ENCODE peak calls at places on chromosomes 11 and 22, in ten cellular contexts. G, X, H, P, A, Y, M, W, L and E are unnamed samples.

GRCh38 chr11:83611616-83612015 is 325.4 kb upstream of the CCDC90B start:
- DNase-seq in H (no peak), L (no peak), M (peak; percentile 2), Y (no peak), A (no peak), W (no peak), G (no peak), X (no peak), P (no peak), E (no peak)

GRCh38 chr22:30591191-30591587 is 521 bp downstream of the PES1 start:
- DNase-seq in M (no peak), H (no peak), X (peak; percentile 82), P (peak; percentile 27), L (no peak), Y (no peak), G (no peak), A (no peak), W (peak; percentile 31), E (no peak)

GRCh38 chr11:100878474-100878873 is 191.4 kb downstream of the ARHGAP42 start:
- DNase-seq in G (no peak), L (no peak), W (peak; percentile 79), H (no peak), A (no peak), X (peak; percentile 60), Y (no peak), M (no peak), P (peak; percentile 48), E (no peak)

GRCh38 chr22:45562537-45563361 is 60.1 kb downstream of the FBLN1 start:
- DNase-seq in G (no peak), W (no peak), H (no peak), X (no peak), A (peak; percentile 15), P (no peak), M (no peak), L (no peak), Y (no peak), E (no peak)

GRCh38 chr11:33712436-33712835 is 11.8 kb upstream of the C11orf91 start:
- DNase-seq in H (no peak), G (no peak), X (no peak), L (no peak), W (no peak), P (no peak), M (no peak), A (no peak), Y (no peak), E (no peak)

GRCh38 chr11:59822989-59823566 is 12.5 kb upstream of the MRPL16 start:
- DNase-seq in A (no peak), L (no peak), M (peak; percentile 73), G (peak; percentile 52), W (peak; percentile 34), Y (peak; percentile 84), H (no peak), X (peak; percentile 87), P (peak; percentile 68), E (no peak)

GRCh38 chr11:95711162-95711944 is 78.2 kb downstream of the FAM76B start:
- DNase-seq in H (no peak), P (peak; percentile 18), X (peak; percentile 72), W (peak; percentile 59), L (no peak), M (no peak), Y (peak; percentile 18), G (no peak), A (no peak), E (no peak)

GRCh38 chr11:120091701-120092100 is 46.2 kb downstream of the TRIM29 start:
- DNase-seq in X (no peak), A (no peak), G (no peak), H (no peak), M (no peak), Y (no peak), W (no peak), P (no peak), L (no peak), E (no peak)

GRCh38 chr11:8693010-8693551 is 10.5 kb downstream of the RPL27A start:
- DNase-seq in X (peak; percentile 19), M (no peak), G (no peak), H (no peak), A (no peak), L (no peak), W (no peak), P (no peak), Y (no peak), E (peak; percentile 15)

GRCh38 chr11:22466809-22467208 is 128.6 kb downstream of the SLC17A6 start:
- DNase-seq in G (no peak), P (peak; percentile 85), L (no peak), X (peak; percentile 98), M (no peak), Y (no peak), W (peak; percentile 86), A (peak; percentile 7), H (no peak), E (peak; percentile 68)

GRCh38 chr11:67423891-67424613 is 4.2 kb upstream of the RPS6KB2 start:
- DNase-seq in P (no peak), L (no peak), Y (no peak), H (no peak), A (no peak), G (no peak), W (no peak), X (no peak), M (no peak), E (no peak)

GRCh38 chr11:57585301-57585700 is 12.2 kb upstream of the SERPING1 start:
- DNase-seq in Y (no peak), M (no peak), G (no peak), L (no peak), P (no peak), X (no peak), H (peak; percentile 9), A (no peak), W (no peak), E (no peak)

DNA sequence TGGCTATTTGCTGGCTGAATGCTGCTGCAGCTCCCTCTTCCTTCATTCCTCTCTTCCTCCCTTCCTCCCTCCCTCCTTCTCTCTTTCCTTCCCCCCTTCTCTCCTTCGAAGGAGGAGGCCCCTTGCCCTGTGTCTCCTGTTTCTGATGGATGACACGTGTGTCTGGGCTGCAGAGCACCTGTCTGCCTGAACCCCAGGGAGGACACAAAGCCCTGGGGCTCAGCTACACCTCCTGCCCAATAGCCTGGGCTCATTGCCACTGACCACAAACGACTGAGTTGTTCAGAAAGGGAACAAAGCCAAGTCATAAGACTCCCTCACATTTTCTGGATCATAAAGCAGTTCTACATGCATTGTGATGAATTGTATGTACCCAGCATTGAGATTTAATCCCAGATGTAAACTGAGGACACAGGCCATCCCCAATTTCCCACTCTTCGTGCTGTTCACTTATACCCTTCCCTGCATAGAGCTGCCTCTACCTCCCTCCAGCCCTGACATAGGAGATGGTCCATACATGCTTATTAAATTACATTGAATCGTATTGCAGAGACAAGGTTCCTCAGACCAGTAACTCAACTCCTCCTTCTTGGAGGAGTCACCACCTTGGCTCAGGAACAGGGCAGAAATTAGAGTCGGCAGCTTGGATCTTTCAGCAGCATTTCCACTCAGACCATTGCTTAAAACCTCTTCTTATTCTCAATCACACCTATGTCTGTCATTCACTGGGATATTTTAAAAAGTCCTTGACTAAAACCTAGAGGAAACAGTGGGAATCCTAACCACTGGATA is 1.2 kb downstream of the CSRP3 start:
- DNase-seq in X (peak; percentile 77), Y (no peak), L (no peak), A (no peak), M (peak; percentile 3), P (peak; percentile 76), W (peak; percentile 80), H (no peak), G (no peak), E (no peak)
- H3K4me3 ChIP-seq in X (no peak overlapping the region), Y (no peak overlapping the region), L (no peak overlapping the region), A (peak overlapping the region; percentile 67), M (no peak overlapping the region), P (no peak overlapping the region), W (no peak overlapping the region), H (no peak overlapping the region), G (no peak overlapping the region), E (no peak overlapping the region)

DNA sequence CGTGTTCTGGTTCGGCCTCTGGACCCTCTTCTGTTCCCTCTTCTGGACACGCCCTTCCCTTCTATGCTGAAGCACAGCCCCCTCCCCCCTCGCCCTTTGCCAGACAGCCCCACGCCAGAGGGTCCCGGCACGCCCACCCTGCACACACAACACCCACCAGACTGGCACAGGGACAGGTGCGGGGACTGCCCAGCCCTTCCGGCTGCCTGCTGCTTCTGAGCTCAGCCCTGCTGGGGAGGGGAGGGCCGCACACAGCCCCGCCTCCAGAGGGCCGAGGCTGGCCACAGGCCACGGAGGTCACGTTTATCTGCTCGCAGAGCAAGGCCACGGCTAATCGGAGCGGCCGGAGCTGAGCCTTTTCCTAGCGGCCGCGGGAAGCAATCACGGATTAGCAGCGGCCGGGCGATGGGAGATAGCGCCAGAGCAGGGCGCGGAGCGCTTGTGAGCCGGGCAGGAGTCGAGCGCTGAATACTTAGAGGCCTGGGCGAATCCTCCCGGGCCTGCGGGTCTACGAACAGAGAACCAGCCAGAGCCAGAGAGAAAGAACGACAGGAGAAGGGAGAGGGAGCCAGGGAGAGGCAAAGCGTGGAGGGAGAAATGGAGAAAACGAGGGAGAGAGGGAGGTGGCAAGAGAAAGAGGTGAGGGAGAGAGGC is 21.5 kb downstream of the OTUB1 start:
- DNase-seq in P (peak; percentile 18), M (peak; percentile 88), H (peak; percentile 91), A (peak; percentile 89), W (no peak), L (peak; percentile 76), Y (no peak), X (peak; percentile 84), G (no peak), E (peak; percentile 88)
- H3K4me3 ChIP-seq in P (peak overlapping the region; percentile 33), M (no peak overlapping the region), H (peak overlapping the region; percentile 12), A (peak overlapping the region; percentile 21), W (peak overlapping the region; percentile 20), L (no peak overlapping the region), Y (no peak overlapping the region), X (peak overlapping the region; percentile 71), G (no peak overlapping the region), E (peak overlapping the region; percentile 30)

DNA sequence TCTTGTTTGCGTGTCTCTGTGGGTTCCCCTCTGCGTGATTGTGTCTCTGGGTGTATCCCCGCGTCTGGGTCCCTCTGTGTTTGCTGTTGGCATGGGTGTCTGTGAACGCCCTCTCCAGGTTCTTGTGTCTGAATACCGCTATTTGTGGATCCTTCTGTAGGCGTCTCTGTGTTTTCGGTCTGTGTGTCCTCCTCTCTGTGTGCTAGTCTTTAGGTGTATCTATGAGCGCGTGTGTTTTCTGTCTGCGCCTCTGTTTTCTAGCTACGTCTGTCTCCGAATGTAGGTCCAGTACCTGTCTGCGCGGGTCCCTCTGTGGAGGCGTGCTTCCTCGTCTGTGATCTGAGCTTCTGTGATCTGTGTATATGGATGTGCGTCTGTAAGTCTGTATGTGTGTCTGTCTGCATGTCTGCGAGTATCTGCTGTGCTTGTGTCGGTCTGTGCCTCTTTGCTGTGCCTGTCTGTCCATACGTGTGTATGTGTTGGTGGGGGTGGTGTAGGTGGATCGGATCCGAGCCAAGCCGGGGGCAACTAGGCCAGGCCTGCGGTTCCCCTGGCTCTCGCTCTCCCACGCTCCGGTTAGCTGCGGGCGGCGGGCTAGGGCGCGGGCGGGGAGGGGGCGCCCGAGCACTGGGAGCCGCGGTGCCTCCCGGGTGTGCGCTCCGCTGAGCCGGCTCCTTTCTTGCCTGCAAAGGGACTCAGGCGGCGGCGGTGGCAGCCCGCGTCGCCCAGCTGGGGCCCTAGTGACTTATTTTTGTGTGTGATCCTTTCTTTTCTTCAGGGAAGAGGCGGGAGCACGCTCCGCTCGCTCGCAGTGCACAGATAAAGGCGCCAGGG is 105.3 kb upstream of the E2F8 start:
- DNase-seq in X (peak; percentile 52), G (no peak), M (no peak), A (peak; percentile 31), W (peak; percentile 13), P (peak; percentile 23), L (no peak), H (peak; percentile 69), Y (peak; percentile 16), E (no peak)
- H3K4me3 ChIP-seq in X (peak overlapping the region; percentile 77), G (peak overlapping the region; percentile 18), M (no peak overlapping the region), A (peak overlapping the region; percentile 32), W (peak overlapping the region; percentile 5), P (peak overlapping the region; percentile 51), L (peak overlapping the region; percentile 43), H (no peak overlapping the region), Y (no peak overlapping the region), E (peak overlapping the region; percentile 45)

GRCh38 chr11:441418-442274 is at the start of gene ANO9:
- DNase-seq in L (peak; percentile 67), Y (peak; percentile 71), A (peak; percentile 15), W (no peak), M (peak; percentile 83), X (no peak), G (peak; percentile 86), H (peak; percentile 89), P (no peak), E (no peak)
- H3K4me3 ChIP-seq in L (no peak within 1 kb of the TSS), Y (peak within 1 kb of the TSS; percentile 67), A (no peak within 1 kb of the TSS), W (no peak within 1 kb of the TSS), M (peak within 1 kb of the TSS; percentile 9), X (no peak within 1 kb of the TSS), G (peak within 1 kb of the TSS; percentile 74), H (peak within 1 kb of the TSS; percentile 23), P (no peak within 1 kb of the TSS), E (peak within 1 kb of the TSS; percentile 40)